ENCODE peak calls at places on chromosome 18, in eight cellular contexts. One of them, this sample, is unnamed.

GRCh38 chr18:79544386-79544963 is 135.1 kb upstream of the CTDP1 start:
- DNase-seq in globus pallidus: no peak
- DNase-seq in NCI-H345: no peak
- DNase-seq in kidney epithelial cell: no peak
- DNase-seq in posterior cingulate gyrus: no peak
- DNase-seq in GM03348: no peak
- DNase-seq in central memory CD4-positive, alpha-beta T cell: no peak
- DNase-seq in HEK293T: no peak
- DNase-seq in this sample: no peak

GRCh38 chr18:21031845-21032244 is 79.8 kb downstream of the ROCK1 start:
- DNase-seq in globus pallidus: no peak
- DNase-seq in NCI-H345: no peak
- DNase-seq in kidney epithelial cell: no peak
- DNase-seq in posterior cingulate gyrus: no peak
- DNase-seq in GM03348: no peak
- DNase-seq in central memory CD4-positive, alpha-beta T cell: no peak
- DNase-seq in HEK293T: no peak
- DNase-seq in this sample: no peak

GRCh38 chr18:58659691-58660090 is 11.6 kb upstream of the MALT1 start:
- DNase-seq in globus pallidus: no peak
- DNase-seq in NCI-H345: no peak
- DNase-seq in kidney epithelial cell: no peak
- DNase-seq in posterior cingulate gyrus: no peak
- DNase-seq in GM03348: no peak
- DNase-seq in central memory CD4-positive, alpha-beta T cell: no peak
- DNase-seq in HEK293T: no peak
- DNase-seq in this sample: no peak

GRCh38 chr18:48374423-48375149 is 34.6 kb downstream of the ZBTB7C start:
- DNase-seq in globus pallidus: no peak
- DNase-seq in NCI-H345: no peak
- DNase-seq in kidney epithelial cell: no peak
- DNase-seq in posterior cingulate gyrus: no peak
- DNase-seq in GM03348: no peak
- DNase-seq in central memory CD4-positive, alpha-beta T cell: no peak
- DNase-seq in HEK293T: no peak
- DNase-seq in this sample: no peak

GRCh38 chr18:59468821-59469220 is 109.8 kb upstream of the LMAN1 start:
- DNase-seq in globus pallidus: no peak
- DNase-seq in NCI-H345: no peak
- DNase-seq in kidney epithelial cell: no peak
- DNase-seq in posterior cingulate gyrus: no peak
- DNase-seq in GM03348: no peak
- DNase-seq in central memory CD4-positive, alpha-beta T cell: no peak
- DNase-seq in HEK293T: no peak
- DNase-seq in this sample: no peak

GRCh38 chr18:36850527-36851201 is 21.7 kb downstream of the KIAA1328 start:
- DNase-seq in globus pallidus: no peak
- DNase-seq in NCI-H345: no peak
- DNase-seq in kidney epithelial cell: peak
- DNase-seq in posterior cingulate gyrus: no peak
- DNase-seq in GM03348: peak
- DNase-seq in central memory CD4-positive, alpha-beta T cell: no peak
- DNase-seq in HEK293T: no peak
- DNase-seq in this sample: peak

GRCh38 chr18:22195052-22195451 is 25.7 kb downstream of the GATA6 start:
- DNase-seq in globus pallidus: no peak
- DNase-seq in NCI-H345: no peak
- DNase-seq in kidney epithelial cell: no peak
- DNase-seq in posterior cingulate gyrus: no peak
- DNase-seq in GM03348: no peak
- DNase-seq in central memory CD4-positive, alpha-beta T cell: no peak
- DNase-seq in HEK293T: no peak
- DNase-seq in this sample: no peak

GRCh38 chr18:73707035-73707434 is 440.6 kb downstream of the FBXO15 start:
- DNase-seq in globus pallidus: no peak
- DNase-seq in NCI-H345: no peak
- DNase-seq in kidney epithelial cell: no peak
- DNase-seq in posterior cingulate gyrus: no peak
- DNase-seq in GM03348: no peak
- DNase-seq in central memory CD4-positive, alpha-beta T cell: no peak
- DNase-seq in HEK293T: no peak
- DNase-seq in this sample: peak

GRCh38 chr18:42545825-42546224 is 569.7 kb downstream of the RIT2 start:
- DNase-seq in globus pallidus: no peak
- DNase-seq in NCI-H345: no peak
- DNase-seq in kidney epithelial cell: peak
- DNase-seq in posterior cingulate gyrus: no peak
- DNase-seq in GM03348: peak
- DNase-seq in central memory CD4-positive, alpha-beta T cell: no peak
- DNase-seq in HEK293T: no peak
- DNase-seq in this sample: no peak

GRCh38 chr18:24491882-24492281 is 31.4 kb downstream of the HRH4 start:
- DNase-seq in globus pallidus: no peak
- DNase-seq in NCI-H345: no peak
- DNase-seq in kidney epithelial cell: no peak
- DNase-seq in posterior cingulate gyrus: no peak
- DNase-seq in GM03348: no peak
- DNase-seq in central memory CD4-positive, alpha-beta T cell: no peak
- DNase-seq in HEK293T: no peak
- DNase-seq in this sample: no peak